ENCODE peak calls at places on chromosomes 16 and 17, in five cellular contexts. M is endothelial cell, L is cardiac fibroblast, P is body of pancreas, U is IMR-90. N is an unnamed sample.
A peak's percentile ranks its signal among the peaks of the same experiment; 100 is the strongest.

GRCh38 chr17:20170085-20170484 is 160.9 kb downstream of the SPECC1 start:
- DNase-seq in M (no peak), L (no peak), P (no peak), U (no peak), N (no peak)

GRCh38 chr17:11742891-11743290 is 144.6 kb downstream of the DNAH9 start:
- DNase-seq in M (no peak), L (no peak), P (no peak), U (no peak), N (no peak)

GRCh38 chr16:68235105-68235881 is 634 bp downstream of the ESRP2 start:
- DNase-seq in M (no peak), L (no peak), P (peak; percentile 77), U (no peak), N (peak; percentile 65)

GRCh38 chr16:88924834-88925539 is 52.0 kb downstream of the CBFA2T3 start:
- DNase-seq in M (peak; percentile 46), L (peak; percentile 93), P (peak; percentile 86), U (peak; percentile 73), N (peak; percentile 83)

GRCh38 chr16:81432899-81433560 is 11.6 kb upstream of the CMIP start:
- DNase-seq in M (no peak), L (no peak), P (no peak), U (no peak), N (no peak)

GRCh38 chr16:29806641-29807425 is 504 bp downstream of the MAZ start:
- DNase-seq in M (peak; percentile 52), L (peak; percentile 40), P (peak; percentile 65), U (no peak), N (peak; percentile 66)

GRCh38 chr16:66894948-66895696 is 14.8 kb downstream of the PDP2 start:
- DNase-seq in M (peak; percentile 66), L (peak; percentile 82), P (peak; percentile 68), U (peak; percentile 76), N (peak; percentile 80)

GRCh38 chr17:80538484-80538883 is 6.2 kb upstream of the RPTOR start:
- DNase-seq in M (no peak), L (no peak), P (no peak), U (no peak), N (no peak)

GRCh38 chr17:77442976-77443742 is 302.4 kb downstream of the SEC14L1 start:
- DNase-seq in M (no peak), L (no peak), P (no peak), U (no peak), N (no peak)

GRCh38 chr17:17564323-17564722 is 27.2 kb downstream of the PEMT start:
- DNase-seq in M (no peak), L (no peak), P (no peak), U (no peak), N (no peak)

GRCh38 chr17:49457564-49458535 is 37.2 kb upstream of the NGFR start:
- DNase-seq in M (no peak), L (no peak), P (no peak), U (no peak), N (no peak)

GRCh38 chr17:77602062-77602746 is 356.3 kb upstream of the TNRC6C start:
- DNase-seq in M (no peak), L (peak; percentile 69), P (peak; percentile 35), U (peak; percentile 29), N (peak; percentile 77)

GRCh38 chr17:57747221-57748017 is 2.3 kb upstream of the CCDC182 start:
- DNase-seq in M (peak; percentile 28), L (peak; percentile 77), P (peak; percentile 56), U (peak; percentile 73), N (peak; percentile 68)

GRCh38 chr17:15307686-15308085 is 33.7 kb downstream of the TEKT3 start:
- DNase-seq in M (no peak), L (no peak), P (no peak), U (peak; percentile 89), N (no peak)

GRCh38 chr17:72976971-72977767 is 115.3 kb downstream of the SLC39A11 start:
- DNase-seq in M (no peak), L (peak; percentile 94), P (peak; percentile 65), U (peak; percentile 95), N (peak; percentile 55)

GRCh38 chr17:66317629-66318028 is 15.2 kb downstream of the PRKCA start:
- DNase-seq in M (no peak), L (peak; percentile 56), P (no peak), U (peak; percentile 52), N (no peak)

GRCh38 chr16:77331802-77332586 is 102.8 kb downstream of the ADAMTS18 start:
- DNase-seq in M (no peak), L (peak; percentile 9), P (no peak), U (no peak), N (no peak)

GRCh38 chr17:5921919-5922318 is 148.3 kb upstream of the WSCD1 start:
- DNase-seq in M (no peak), L (no peak), P (no peak), U (no peak), N (peak; percentile 73)

GRCh38 chr16:89422527-89422904 is 67.8 kb downstream of the ANKRD11 start:
- DNase-seq in M (no peak), L (peak; percentile 90), P (no peak), U (peak; percentile 59), N (no peak)

GRCh38 chr16:86579268-86580062 is 1.1 kb downstream of the FOXL1 start:
- DNase-seq in M (peak; percentile 25), L (peak; percentile 42), P (no peak), U (no peak), N (no peak)

GRCh38 chr17:65856865-65857264 is 295.4 kb upstream of the AXIN2 start:
- DNase-seq in M (no peak), L (peak; percentile 36), P (no peak), U (peak; percentile 22), N (peak; percentile 20)

GRCh38 chr17:80791758-80792284 is 199.8 kb upstream of the CHMP6 start:
- DNase-seq in M (no peak), L (peak; percentile 97), P (peak; percentile 28), U (peak; percentile 100), N (peak; percentile 98)

GRCh38 chr16:31701734-31702133 is 171.9 kb upstream of the ZNF267 start:
- DNase-seq in M (no peak), L (no peak), P (no peak), U (no peak), N (no peak)

GRCh38 chr17:72122336-72122667 is 1.5 kb downstream of the SOX9 start:
- DNase-seq in M (no peak), L (no peak), P (no peak), U (no peak), N (no peak)

GRCh38 chr16:4615389-4616046 is 830 bp upstream of the UBALD1 start:
- DNase-seq in M (no peak), L (no peak), P (peak; percentile 43), U (no peak), N (no peak)

GRCh38 chr17:1340371-1340770 is 59.7 kb downstream of the YWHAE start:
- DNase-seq in M (no peak), L (no peak), P (no peak), U (no peak), N (no peak)

GRCh38 chr17:29571883-29572681 is 3.6 kb downstream of the TP53I13 start:
- DNase-seq in M (no peak), L (no peak), P (peak; percentile 17), U (no peak), N (no peak)

GRCh38 chr17:71995570-71995969 is 125.2 kb upstream of the SOX9 start:
- DNase-seq in M (no peak), L (peak; percentile 13), P (no peak), U (peak; percentile 67), N (no peak)

GRCh38 chr16:55502801-55503366 is 6.0 kb upstream of the LPCAT2 start:
- DNase-seq in M (no peak), L (peak; percentile 93), P (peak; percentile 97), U (peak; percentile 93), N (peak; percentile 93)

GRCh38 chr17:40518401-40519088 is 17.1 kb upstream of the TNS4 start:
- DNase-seq in M (no peak), L (peak; percentile 63), P (no peak), U (no peak), N (peak; percentile 87)

GRCh38 chr17:64580384-64581307 is 73.9 kb downstream of the CEP95 start:
- DNase-seq in M (no peak), L (no peak), P (no peak), U (no peak), N (no peak)

GRCh38 chr16:86285421-86285820 is 224.9 kb upstream of the FOXF1 start:
- DNase-seq in M (no peak), L (no peak), P (no peak), U (no peak), N (no peak)

GRCh38 chr17:13395346-13395745 is 206.4 kb downstream of the HS3ST3A1 start:
- DNase-seq in M (no peak), L (peak; percentile 64), P (no peak), U (no peak), N (peak; percentile 93)

GRCh38 chr16:929674-930073 is 41.1 kb downstream of the LMF1 start:
- DNase-seq in M (no peak), L (no peak), P (no peak), U (no peak), N (no peak)

GRCh38 chr17:38604479-38605229 is 1.1 kb downstream of the SRCIN1 start:
- DNase-seq in M (peak; percentile 34), L (no peak), P (no peak), U (no peak), N (no peak)

GRCh38 chr16:30997887-30998711 is 12.3 kb downstream of the STX1B start:
- DNase-seq in M (no peak), L (peak; percentile 84), P (no peak), U (peak; percentile 84), N (peak; percentile 75)

GRCh38 chr17:2055494-2056220 is 754 bp downstream of the HIC1 start:
- DNase-seq in M (peak; percentile 28), L (peak; percentile 64), P (peak; percentile 17), U (peak; percentile 55), N (no peak)

DNA sequence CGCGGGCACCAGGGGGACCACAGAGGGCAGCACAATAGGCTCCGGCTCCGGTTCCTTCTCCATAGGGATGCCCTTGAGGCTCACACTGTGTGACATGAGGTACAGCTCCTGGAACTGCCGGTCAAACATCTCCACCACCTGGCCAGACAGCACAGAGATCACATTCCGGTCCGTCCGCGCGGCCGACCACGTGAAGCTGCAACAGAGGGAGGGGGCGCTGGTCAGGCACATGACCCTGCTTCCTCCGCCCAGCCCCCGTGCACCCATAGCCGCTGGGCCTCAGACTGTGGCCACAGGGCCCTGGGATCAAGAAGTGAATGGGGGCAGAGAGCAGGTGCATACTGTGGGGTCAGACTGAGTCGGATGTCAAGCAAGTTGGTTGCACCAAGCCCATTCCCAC is 25.9 kb downstream of the FAM83G start:
- DNase-seq in M (no peak), L (no peak), P (no peak), U (no peak), N (no peak)
- TF ChIP-seq CTCF in M (no peak), L (no peak), P (no peak), U (no peak), N (no peak)

GRCh38 chr17:44376124-44376523 is 12.5 kb upstream of the FAM171A2 start:
- DNase-seq in M (peak; percentile 62), L (peak; percentile 26), P (no peak), U (peak; percentile 10), N (peak; percentile 33)
- TF ChIP-seq CTCF in M (peak; percentile 55), L (peak; percentile 60), P (peak; percentile 11), U (peak; percentile 41), N (peak; percentile 47)

DNA sequence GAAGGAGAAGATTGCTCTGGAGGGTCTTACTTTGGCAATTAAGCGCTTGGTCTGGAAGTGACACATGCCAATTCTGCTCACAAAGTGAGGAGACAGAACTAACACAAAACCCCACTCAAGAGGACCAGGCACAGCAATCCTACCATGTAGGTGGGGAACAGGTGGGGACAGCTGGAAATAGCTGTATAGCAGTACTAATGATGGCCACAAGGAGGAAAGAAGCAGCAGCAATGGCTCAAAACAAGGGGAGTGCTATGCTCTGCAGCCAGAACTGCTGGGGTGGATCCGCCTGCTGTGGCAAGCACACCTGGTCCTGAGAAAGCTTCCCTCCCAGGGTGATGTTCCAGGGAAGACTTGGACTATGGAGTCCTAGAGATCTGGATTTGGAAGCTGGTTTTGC is 17.0 kb upstream of the TMEM132E start:
- DNase-seq in M (no peak), L (no peak), P (no peak), U (no peak), N (no peak)
- TF ChIP-seq CTCF in M (peak; percentile 76), L (peak; percentile 30), P (peak; percentile 22), U (peak; percentile 9), N (no peak)

GRCh38 chr17:8900626-8901585 is 33.4 kb upstream of the PIK3R6 start:
- DNase-seq in M (no peak), L (no peak), P (no peak), U (no peak), N (no peak)
- TF ChIP-seq CTCF in M (no peak), L (no peak), P (no peak), U (no peak), N (no peak)